ENCODE peak calls at places on chromosomes 2 and 18, in five cellular contexts. M is colonic mucosa, Q is AG04449, U is EL, V is B cell. Y is an unnamed sample.

GRCh38 chr2:220748875-220749479 is 823.1 kb downstream of the EPHA4 start:
- DNase-seq in M (no peak), Q (no peak), U (no peak), V (no peak), Y (no peak)

GRCh38 chr2:56448403-56448998 is 264.7 kb downstream of the CCDC85A start:
- DNase-seq in M (peak), Q (no peak), U (peak), V (no peak), Y (no peak)

GRCh38 chr18:31497711-31498449 is at the start of gene DSG2:
- DNase-seq in M (peak), Q (no peak), U (no peak), V (no peak), Y (no peak)

GRCh38 chr2:27080140-27080469 is 1.7 kb downstream of the EMILIN1 start:
- DNase-seq in M (no peak), Q (no peak), U (peak), V (no peak), Y (no peak)

GRCh38 chr2:118202707-118203303 is 114.5 kb downstream of the INSIG2 start:
- DNase-seq in M (no peak), Q (no peak), U (peak), V (peak), Y (peak)

GRCh38 chr2:36733215-36733614 is 36.7 kb downstream of the VIT start:
- DNase-seq in M (no peak), Q (no peak), U (no peak), V (no peak), Y (no peak)

GRCh38 chr2:176189666-176190641 is 1.5 kb downstream of the HOXD1 start:
- DNase-seq in M (no peak), Q (no peak), U (no peak), V (no peak), Y (no peak)

GRCh38 chr2:71618327-71619113 is 165.2 kb downstream of the DYSF start:
- DNase-seq in M (peak), Q (no peak), U (no peak), V (peak), Y (no peak)

GRCh38 chr2:112835553-112836535 is 735 bp downstream of the IL1B start:
- DNase-seq in M (no peak), Q (no peak), U (no peak), V (no peak), Y (no peak)

GRCh38 chr2:60468390-60469085 is 84.9 kb downstream of the BCL11A start:
- DNase-seq in M (peak), Q (no peak), U (peak), V (no peak), Y (peak)

GRCh38 chr2:6945087-6945813 is 28.0 kb downstream of the RNF144A start:
- DNase-seq in M (no peak), Q (no peak), U (no peak), V (no peak), Y (no peak)

GRCh38 chr2:129502781-129503180 is 476.7 kb upstream of the RAB6C start:
- DNase-seq in M (no peak), Q (no peak), U (no peak), V (no peak), Y (no peak)

GRCh38 chr2:200432296-200432695 is 77.6 kb downstream of the KCTD18 start:
- DNase-seq in M (no peak), Q (no peak), U (peak), V (no peak), Y (no peak)

GRCh38 chr18:59024829-59025228 is 114.9 kb upstream of the SEC11C start:
- DNase-seq in M (no peak), Q (no peak), U (no peak), V (no peak), Y (peak)

GRCh38 chr2:73285162-73285739 is 973 bp upstream of the FBXO41 start:
- DNase-seq in M (no peak), Q (no peak), U (no peak), V (peak), Y (no peak)

GRCh38 chr18:37889963-37890362 is 324.4 kb upstream of the CELF4 start:
- DNase-seq in M (no peak), Q (no peak), U (no peak), V (no peak), Y (no peak)

GRCh38 chr2:133988316-133988891 is 265.5 kb upstream of the MGAT5 start:
- DNase-seq in M (no peak), Q (no peak), U (no peak), V (no peak), Y (no peak)

GRCh38 chr2:237702439-237703397 is 75.3 kb downstream of the LRRFIP1 start:
- DNase-seq in M (peak), Q (no peak), U (peak), V (no peak), Y (peak)

GRCh38 chr18:2431836-2432235 is 139.5 kb downstream of the METTL4 start:
- DNase-seq in M (no peak), Q (no peak), U (no peak), V (no peak), Y (no peak)

GRCh38 chr2:209008636-209009287 is 415.1 kb upstream of the MAP2 start:
- DNase-seq in M (no peak), Q (no peak), U (no peak), V (no peak), Y (no peak)

GRCh38 chr18:23811176-23811575 is 121.9 kb downstream of the LAMA3 start:
- DNase-seq in M (no peak), Q (no peak), U (no peak), V (no peak), Y (no peak)

GRCh38 chr2:169109502-169110409 is 40.4 kb downstream of the DHRS9 start:
- DNase-seq in M (peak), Q (peak), U (peak), V (peak), Y (peak)

GRCh38 chr18:23810396-23810795 is 121.1 kb downstream of the LAMA3 start:
- DNase-seq in M (no peak), Q (no peak), U (no peak), V (no peak), Y (no peak)

GRCh38 chr18:13377496-13377895 is 158.9 kb downstream of the LDLRAD4 start:
- DNase-seq in M (no peak), Q (no peak), U (no peak), V (no peak), Y (no peak)

GRCh38 chr2:163407296-163407695 is 328.5 kb downstream of the FIGN start:
- DNase-seq in M (no peak), Q (no peak), U (no peak), V (no peak), Y (no peak)

GRCh38 chr2:158024288-158024898 is 77.3 kb upstream of the UPP2 start:
- DNase-seq in M (peak), Q (no peak), U (peak), V (peak), Y (peak)

GRCh38 chr2:164877169-164877568 is 35.5 kb upstream of the COBLL1 start:
- DNase-seq in M (no peak), Q (no peak), U (no peak), V (no peak), Y (no peak)

GRCh38 chr2:104476075-104476474 is 377.8 kb upstream of the POU3F3 start:
- DNase-seq in M (no peak), Q (no peak), U (no peak), V (no peak), Y (no peak)

GRCh38 chr2:235740821-235741220 is 247.0 kb downstream of the AGAP1 start:
- DNase-seq in M (no peak), Q (no peak), U (no peak), V (no peak), Y (no peak)

GRCh38 chr2:219727771-219728429 is 100.5 kb downstream of the SLC4A3 start:
- DNase-seq in M (no peak), Q (no peak), U (no peak), V (no peak), Y (peak)

GRCh38 chr2:161946489-161947107 is 127.4 kb downstream of the DPP4 start:
- DNase-seq in M (peak), Q (no peak), U (peak), V (no peak), Y (peak)

GRCh38 chr18:37567994-37568359 is 2.4 kb upstream of the CELF4 start:
- DNase-seq in M (no peak), Q (no peak), U (no peak), V (peak), Y (no peak)